ENCODE peak calls at places on chromosomes 4 and X, in nine cellular contexts. I, W, H, T, M, J, G, B and C are unnamed samples.

GRCh38 chr4:22688236-22688635 is 4.5 kb upstream of the GBA3 start:
- DNase-seq in I (no peak), W (no peak), H (no peak), T (no peak), M (no peak), J (no peak), G (no peak), B (no peak), C (no peak)

GRCh38 chr4:67460574-67460973 is 84.7 kb downstream of the CENPC start:
- DNase-seq in I (no peak), W (no peak), H (no peak), T (no peak), M (peak; percentile 44), J (no peak), G (no peak), B (no peak), C (no peak)

GRCh38 chrX:77962068-77962902 is 7.2 kb downstream of the PGAM4 start:
- DNase-seq in I (no peak), W (no peak), H (no peak), T (peak; percentile 27), M (no peak), J (no peak), G (no peak), B (no peak), C (no peak)

GRCh38 chr4:40325406-40326019 is 9.6 kb upstream of the CHRNA9 start:
- DNase-seq in I (peak; percentile 75), W (no peak), H (peak; percentile 87), T (peak; percentile 82), M (peak; percentile 81), J (no peak), G (peak; percentile 58), B (peak; percentile 66), C (no peak)

GRCh38 chrX:15576019-15576418 is 24.7 kb downstream of the ACE2 start:
- DNase-seq in I (no peak), W (no peak), H (peak; percentile 26), T (no peak), M (peak; percentile 7), J (no peak), G (no peak), B (no peak), C (no peak)

GRCh38 chrX:13383907-13384306 is 64.1 kb upstream of the ATXN3L start:
- DNase-seq in I (no peak), W (no peak), H (no peak), T (no peak), M (no peak), J (no peak), G (no peak), B (no peak), C (no peak)

GRCh38 chrX:13340182-13340791 is 20.4 kb upstream of the ATXN3L start:
- DNase-seq in I (no peak), W (no peak), H (no peak), T (no peak), M (peak; percentile 24), J (no peak), G (no peak), B (no peak), C (peak; percentile 28)

GRCh38 chrX:20263474-20263873 is 3.2 kb downstream of the RPS6KA3 start:
- DNase-seq in I (no peak), W (no peak), H (no peak), T (no peak), M (peak; percentile 25), J (no peak), G (no peak), B (no peak), C (no peak)

GRCh38 chrX:2701600-2701999 is 10.5 kb downstream of the CD99 start:
- DNase-seq in I (peak; percentile 85), W (no peak), H (no peak), T (no peak), M (no peak), J (peak; percentile 20), G (no peak), B (no peak), C (no peak)

GRCh38 chr4:128538111-128538882 is 250.7 kb upstream of the PGRMC2 start:
- DNase-seq in I (no peak), W (no peak), H (no peak), T (no peak), M (no peak), J (no peak), G (no peak), B (no peak), C (no peak)

GRCh38 chrX:56728752-56729151 is 291 bp upstream of the NBDY start:
- DNase-seq in I (peak; percentile 50), W (no peak), H (peak; percentile 12), T (peak; percentile 34), M (peak; percentile 41), J (no peak), G (no peak), B (peak; percentile 27), C (peak; percentile 16)

GRCh38 chr4:189265515-189265914 is 675.2 kb upstream of the FRG1 start:
- DNase-seq in I (no peak), W (no peak), H (no peak), T (no peak), M (no peak), J (no peak), G (no peak), B (no peak), C (no peak)

GRCh38 chrX:123673813-123674212 is 59.0 kb downstream of the THOC2 start:
- DNase-seq in I (no peak), W (no peak), H (no peak), T (no peak), M (peak; percentile 11), J (no peak), G (no peak), B (no peak), C (no peak)

GRCh38 chrX:68910743-68911142 is 81.9 kb downstream of the EFNB1 start:
- DNase-seq in I (no peak), W (no peak), H (no peak), T (no peak), M (no peak), J (no peak), G (no peak), B (no peak), C (no peak)

GRCh38 chr4:13994016-13994415 is 366.5 kb upstream of the BOD1L1 start:
- DNase-seq in I (no peak), W (no peak), H (no peak), T (no peak), M (no peak), J (no peak), G (no peak), B (no peak), C (no peak)

GRCh38 chr4:13992975-13993495 is 365.5 kb upstream of the BOD1L1 start:
- DNase-seq in I (no peak), W (no peak), H (no peak), T (no peak), M (peak; percentile 16), J (no peak), G (no peak), B (no peak), C (no peak)

GRCh38 chr4:14000091-14000814 is 372.7 kb upstream of the BOD1L1 start:
- DNase-seq in I (no peak), W (no peak), H (no peak), T (no peak), M (peak; percentile 12), J (no peak), G (no peak), B (no peak), C (no peak)

GRCh38 chr4:13998850-13999249 is 371.3 kb upstream of the BOD1L1 start:
- DNase-seq in I (no peak), W (no peak), H (no peak), T (no peak), M (no peak), J (no peak), G (no peak), B (no peak), C (no peak)
- H3K9me3 ChIP-seq in I (no peaks in the 10 kb centered on the region), W (no peaks in the 10 kb centered on the region), H (no peaks in the 10 kb centered on the region), T (no peaks in the 10 kb centered on the region), M (peaks cover 17% of the 10 kb centered on the region), J (no peaks in the 10 kb centered on the region), G (no peaks in the 10 kb centered on the region), B (no peaks in the 10 kb centered on the region), C (no peaks in the 10 kb centered on the region)

GRCh38 chrX:82218361-82218760 is 1016.5 kb downstream of the SH3BGRL start:
- DNase-seq in I (peak; percentile 6), W (no peak), H (peak; percentile 52), T (peak; percentile 18), M (peak; percentile 1), J (no peak), G (no peak), B (no peak), C (no peak)
- H3K4me3 ChIP-seq in I (no peak overlapping the region), W (no peak overlapping the region), H (no peak overlapping the region), T (no peak overlapping the region), M (no peak overlapping the region), J (no peak overlapping the region), G (no peak overlapping the region), B (no peak overlapping the region), C (no peak overlapping the region)

GRCh38 chr4:891747-892146 is 40.4 kb downstream of the GAK start:
- DNase-seq in I (peak; percentile 29), W (no peak), H (no peak), T (no peak), M (no peak), J (no peak), G (no peak), B (no peak), C (no peak)
- H3K36me3 ChIP-seq in I (peaks cover 89% of the 10 kb centered on the region), W (peaks cover 63% of the 10 kb centered on the region), H (no peaks in the 10 kb centered on the region), T (peaks cover 2% of the 10 kb centered on the region), M (peaks cover 66% of the 10 kb centered on the region), J (peaks cover 38% of the 10 kb centered on the region), G (peaks cover 2% of the 10 kb centered on the region), B (peaks cover 52% of the 10 kb centered on the region), C (no peaks in the 10 kb centered on the region)

GRCh38 chr4:170124391-170124790 is 34.6 kb upstream of the AADAT start:
- DNase-seq in I (no peak), W (no peak), H (no peak), T (no peak), M (no peak), J (no peak), G (no peak), B (no peak), C (no peak)

GRCh38 chr4:170127758-170128157 is 38.0 kb upstream of the AADAT start:
- DNase-seq in I (no peak), W (no peak), H (no peak), T (no peak), M (no peak), J (peak; percentile 42), G (no peak), B (no peak), C (no peak)

GRCh38 chr4:170122252-170122651 is 32.5 kb upstream of the AADAT start:
- DNase-seq in I (no peak), W (no peak), H (no peak), T (no peak), M (no peak), J (no peak), G (no peak), B (no peak), C (no peak)
- H3K9me3 ChIP-seq in I (no peaks in the 10 kb centered on the region), W (no peaks in the 10 kb centered on the region), H (no peaks in the 10 kb centered on the region), T (no peaks in the 10 kb centered on the region), M (no peaks in the 10 kb centered on the region), J (no peaks in the 10 kb centered on the region), G (no peaks in the 10 kb centered on the region), B (no peaks in the 10 kb centered on the region), C (no peaks in the 10 kb centered on the region)